ENCODE peak calls at places on chromosome 22, in ten cellular contexts. Y is stimulated activated naive CD8-positive, alpha-beta T cell treated with anti-CD3 and anti-CD28 coated beads, Interleukin-15, Interleukin-2, amounts not matched to agents 100 U/mL and 50 U/mL, for 24 hours; D is NCI-H82; W is thoracic aorta; P is stimulated activated effector memory CD8-positive, alpha-beta T cell treated with anti-CD3 and anti-CD28 coated beads, Interleukin-12 subunit alpha, Interleukin-12 subunit beta, amount 100 ng/mL, for 72 hours; A is COR-L47; H is ovary; O is ELF-1; F is NCI-H1417; R is GM23248. E is an unnamed sample.

GRCh38 chr22:20607157-20607907 is 99.9 kb downstream of the MED15 start:
- DNase-seq in Y (no peak), D (no peak), W (no peak), P (no peak), A (peak), H (no peak), O (peak), F (peak), R (no peak), E (no peak)

GRCh38 chr22:31230871-31231621 is 18.9 kb downstream of the LIMK2 start:
- DNase-seq in Y (no peak), D (peak), W (no peak), P (no peak), A (peak), H (peak), O (peak), F (peak), R (peak), E (no peak)

GRCh38 chr22:28029201-28029948 is 110.3 kb upstream of the PITPNB start:
- DNase-seq in Y (no peak), D (no peak), W (no peak), P (no peak), A (peak), H (no peak), O (peak), F (peak), R (peak), E (peak)

GRCh38 chr22:37675930-37676571 is 615 bp downstream of the LGALS1 start:
- DNase-seq in Y (peak), D (no peak), W (no peak), P (peak), A (no peak), H (peak), O (no peak), F (no peak), R (peak), E (peak)

GRCh38 chr22:38027487-38027886 is 29.7 kb upstream of the PICK1 start:
- DNase-seq in Y (no peak), D (no peak), W (no peak), P (no peak), A (no peak), H (no peak), O (no peak), F (no peak), R (no peak), E (no peak)

GRCh38 chr22:31248965-31249940 is 37.2 kb downstream of the LIMK2 start:
- DNase-seq in Y (no peak), D (peak), W (no peak), P (no peak), A (no peak), H (peak), O (peak), F (no peak), R (no peak), E (no peak)

GRCh38 chr22:18088825-18089568 is 11.2 kb downstream of the PEX26 start:
- DNase-seq in Y (no peak), D (no peak), W (no peak), P (no peak), A (no peak), H (no peak), O (no peak), F (no peak), R (no peak), E (peak)

GRCh38 chr22:39098026-39098425 is 982 bp downstream of the APOBEC3H start:
- DNase-seq in Y (no peak), D (no peak), W (no peak), P (no peak), A (no peak), H (no peak), O (peak), F (no peak), R (no peak), E (no peak)

GRCh38 chr22:29475550-29475949 is 4.5 kb upstream of the NEFH start:
- DNase-seq in Y (no peak), D (peak), W (no peak), P (no peak), A (no peak), H (no peak), O (no peak), F (no peak), R (no peak), E (no peak)

GRCh38 chr22:38243007-38243775 is 29.6 kb downstream of the TMEM184B start:
- DNase-seq in Y (no peak), D (peak), W (no peak), P (no peak), A (peak), H (peak), O (no peak), F (peak), R (no peak), E (peak)

GRCh38 chr22:46061431-46062231 is 84.7 kb upstream of the WNT7B start:
- DNase-seq in Y (no peak), D (no peak), W (no peak), P (no peak), A (no peak), H (no peak), O (no peak), F (no peak), R (no peak), E (peak)

GRCh38 chr22:50252081-50253045 is 1.3 kb upstream of the HDAC10 start:
- DNase-seq in Y (peak), D (peak), W (no peak), P (peak), A (peak), H (peak), O (peak), F (peak), R (peak), E (peak)

GRCh38 chr22:19466126-19466716 is 12.8 kb downstream of the UFD1 start:
- DNase-seq in Y (no peak), D (no peak), W (no peak), P (no peak), A (no peak), H (no peak), O (no peak), F (no peak), R (no peak), E (no peak)

GRCh38 chr22:20464096-20464614 is 26.5 kb upstream of the SCARF2 start:
- DNase-seq in Y (peak), D (no peak), W (no peak), P (no peak), A (no peak), H (no peak), O (no peak), F (no peak), R (no peak), E (peak)

GRCh38 chr22:20764053-20764720 is 9.7 kb upstream of the SERPIND1 start:
- DNase-seq in Y (no peak), D (no peak), W (no peak), P (no peak), A (no peak), H (no peak), O (no peak), F (no peak), R (no peak), E (no peak)

GRCh38 chr22:45329536-45329936 is 19.8 kb downstream of the FAM118A start:
- DNase-seq in Y (no peak), D (no peak), W (no peak), P (no peak), A (peak), H (no peak), O (no peak), F (peak), R (no peak), E (peak)

GRCh38 chr22:28907311-28908008 is 24.1 kb downstream of the ZNRF3 start:
- DNase-seq in Y (peak), D (no peak), W (no peak), P (peak), A (no peak), H (no peak), O (no peak), F (no peak), R (no peak), E (no peak)

GRCh38 chr22:48121984-48122383 is 1359.5 kb downstream of the TBC1D22A start:
- DNase-seq in Y (no peak), D (no peak), W (no peak), P (no peak), A (no peak), H (no peak), O (no peak), F (no peak), R (no peak), E (no peak)

GRCh38 chr22:36329217-36330078 is 58.3 kb downstream of the MYH9 start:
- DNase-seq in Y (peak), D (no peak), W (peak), P (peak), A (no peak), H (peak), O (peak), F (no peak), R (peak), E (peak)

GRCh38 chr22:17988800-17989513 is 35.4 kb downstream of the MICAL3 start:
- DNase-seq in Y (no peak), D (no peak), W (no peak), P (no peak), A (no peak), H (no peak), O (peak), F (no peak), R (no peak), E (no peak)

GRCh38 chr22:19182472-19183157 is 4.1 kb upstream of the SLC25A1 start:
- DNase-seq in Y (peak), D (no peak), W (no peak), P (no peak), A (no peak), H (no peak), O (no peak), F (no peak), R (no peak), E (no peak)

GRCh38 chr22:22460635-22461034 is 47.9 kb downstream of the ZNF280B start:
- DNase-seq in Y (no peak), D (peak), W (no peak), P (no peak), A (no peak), H (no peak), O (no peak), F (no peak), R (peak), E (no peak)

GRCh38 chr22:35792501-35792900 is 74.8 kb downstream of the APOL5 start:
- DNase-seq in Y (no peak), D (no peak), W (no peak), P (no peak), A (no peak), H (no peak), O (no peak), F (no peak), R (no peak), E (no peak)

GRCh38 chr22:41517172-41518047 is 26.9 kb downstream of the POLR3H start:
- DNase-seq in Y (peak), D (peak), W (peak), P (no peak), A (peak), H (peak), O (peak), F (peak), R (peak), E (no peak)

GRCh38 chr22:38490915-38491314 is 15.2 kb downstream of the DDX17 start:
- DNase-seq in Y (no peak), D (no peak), W (no peak), P (no peak), A (no peak), H (peak), O (no peak), F (no peak), R (peak), E (peak)

GRCh38 chr22:27820896-27821866 is 19.6 kb upstream of the MN1 start:
- DNase-seq in Y (no peak), D (no peak), W (no peak), P (no peak), A (no peak), H (no peak), O (peak), F (no peak), R (peak), E (no peak)

GRCh38 chr22:46079861-46080821 is 70.2 kb upstream of the PPARA start:
- DNase-seq in Y (no peak), D (no peak), W (peak), P (no peak), A (peak), H (no peak), O (no peak), F (no peak), R (peak), E (no peak)

GRCh38 chr22:43014062-43014875 is 680 bp downstream of the PACSIN2 start:
- DNase-seq in Y (peak), D (peak), W (no peak), P (no peak), A (peak), H (peak), O (peak), F (peak), R (peak), E (peak)

GRCh38 chr22:22983123-22983522 is 87.2 kb upstream of the GNAZ start:
- DNase-seq in Y (no peak), D (no peak), W (no peak), P (no peak), A (no peak), H (no peak), O (no peak), F (no peak), R (no peak), E (no peak)

GRCh38 chr22:50086526-50086925 is 1.3 kb upstream of the MLC1 start:
- DNase-seq in Y (no peak), D (no peak), W (no peak), P (no peak), A (no peak), H (no peak), O (no peak), F (no peak), R (peak), E (peak)

GRCh38 chr22:19658967-19659804 is 55.1 kb upstream of the SEPTIN5 start:
- DNase-seq in Y (no peak), D (no peak), W (no peak), P (no peak), A (no peak), H (no peak), O (no peak), F (no peak), R (no peak), E (no peak)

GRCh38 chr22:49815641-49816071 is 12.0 kb downstream of the BRD1 start:
- DNase-seq in Y (no peak), D (no peak), W (no peak), P (no peak), A (no peak), H (no peak), O (no peak), F (no peak), R (no peak), E (no peak)

GRCh38 chr22:29578462-29578861 is 2.5 kb downstream of the NIPSNAP1 start:
- DNase-seq in Y (no peak), D (no peak), W (no peak), P (no peak), A (no peak), H (no peak), O (no peak), F (no peak), R (no peak), E (no peak)

GRCh38 chr22:47504962-47505361 is 742.5 kb downstream of the TBC1D22A start:
- DNase-seq in Y (no peak), D (no peak), W (no peak), P (no peak), A (no peak), H (no peak), O (no peak), F (no peak), R (no peak), E (no peak)

GRCh38 chr22:24107668-24108067 is 73.6 kb upstream of the SUSD2 start:
- DNase-seq in Y (no peak), D (no peak), W (peak), P (no peak), A (no peak), H (peak), O (no peak), F (no peak), R (peak), E (peak)

GRCh38 chr22:25193548-25193947 is 6.1 kb upstream of the CRYBB3 start:
- DNase-seq in Y (no peak), D (no peak), W (no peak), P (no peak), A (no peak), H (no peak), O (peak), F (no peak), R (peak), E (no peak)